ENCODE peak calls at places on chromosomes 6 and 20, in seven cellular contexts. G, A, Q, E, I, J and V are unnamed samples.

GRCh38 chr6:62746161-62746560 is 460.1 kb upstream of the KHDRBS2 start:
- DNase-seq in E (no peak), Q (no peak), A (no peak), G (no peak), I (no peak), J (no peak), V (no peak)

GRCh38 chr6:43702522-43703440 is 15.2 kb upstream of the MRPS18A start:
- DNase-seq in G (peak; percentile 60), I (peak; percentile 89), J (peak; percentile 98), A (peak; percentile 96), Q (peak; percentile 79), E (peak; percentile 52), V (peak; percentile 91)

GRCh38 chr20:7151666-7152065 is 384.2 kb downstream of the BMP2 start:
- DNase-seq in J (no peak), E (no peak), A (no peak), Q (peak; percentile 13), G (no peak), I (peak; percentile 12), V (no peak)

GRCh38 chr6:25692472-25692871 is 40.5 kb downstream of the SCGN start:
- DNase-seq in A (no peak), J (no peak), I (no peak), G (no peak), Q (no peak), E (no peak), V (no peak)

GRCh38 chr6:15322781-15323536 is 77.1 kb downstream of the JARID2 start:
- DNase-seq in A (no peak), Q (peak; percentile 85), G (no peak), I (peak; percentile 66), J (no peak), E (no peak), V (no peak)

GRCh38 chr6:21842875-21843274 is 249.3 kb downstream of the SOX4 start:
- DNase-seq in Q (no peak), J (no peak), I (no peak), E (no peak), A (no peak), G (no peak), V (no peak)

GRCh38 chr6:79864001-79864400 is 83.4 kb downstream of the ELOVL4 start:
- DNase-seq in G (no peak), I (no peak), J (no peak), A (no peak), Q (no peak), E (no peak), V (no peak)

GRCh38 chr20:33789109-33789857 is 21.9 kb upstream of the CHMP4B start:
- DNase-seq in Q (peak; percentile 98), A (peak; percentile 43), J (no peak), I (peak; percentile 92), G (no peak), E (peak; percentile 36), V (peak; percentile 88)

GRCh38 chr6:139800837-139801236 is 426.4 kb upstream of the CITED2 start:
- DNase-seq in G (no peak), I (no peak), J (no peak), A (no peak), Q (no peak), E (peak; percentile 35), V (no peak)

DNA sequence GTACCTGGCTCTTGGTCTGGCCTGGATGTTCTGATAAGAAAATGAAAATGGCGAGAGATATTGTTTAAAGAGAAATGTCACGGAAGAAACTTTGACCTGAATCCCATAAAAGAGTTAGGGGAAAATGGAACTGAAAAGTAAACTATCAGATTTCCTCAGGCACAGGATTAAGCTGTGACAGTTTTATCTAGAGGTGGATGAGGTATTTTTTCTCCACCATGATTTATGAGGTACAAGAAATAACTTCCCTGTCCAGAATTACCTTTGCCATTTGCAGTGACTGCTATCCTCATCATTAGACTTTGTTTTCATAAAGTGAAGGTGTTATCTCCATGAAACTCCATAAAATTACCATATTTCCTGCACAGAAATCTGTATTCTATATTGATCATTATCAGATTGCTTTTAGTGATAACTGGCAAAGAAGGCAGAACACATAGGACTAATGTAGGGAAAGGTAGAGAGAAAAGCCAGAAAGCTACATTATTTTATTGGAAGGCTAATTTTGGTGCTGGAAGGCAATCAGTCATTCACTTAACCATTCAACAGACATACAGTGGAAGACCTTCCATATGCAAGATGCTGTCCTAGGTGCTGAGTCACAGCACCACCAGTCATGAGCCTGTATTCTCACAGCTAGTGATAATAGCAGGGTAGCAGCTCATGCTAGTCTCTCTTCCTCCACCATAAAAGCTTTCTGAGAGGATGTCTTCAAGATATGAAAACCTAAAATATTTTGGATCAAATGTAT is 427.3 kb upstream of the CITED2 start:
- DNase-seq in Q (peak; percentile 43), A (no peak), G (peak; percentile 38), I (peak; percentile 33), E (no peak), J (peak; percentile 38), V (no peak)
- TF ChIP-seq CTCF in Q (no peak), A (no peak), G (no peak), I (no peak), E (no peak), J (no peak), V (no peak)

GRCh38 chr6:20058912-20059311 is 153.4 kb downstream of the MBOAT1 start:
- DNase-seq in Q (no peak), I (no peak), J (no peak), A (no peak), E (no peak), G (peak; percentile 76), V (no peak)
- TF ChIP-seq CTCF in Q (no peak), I (no peak), J (peak; percentile 41), A (no peak), E (no peak), G (peak; percentile 51), V (no peak)

DNA sequence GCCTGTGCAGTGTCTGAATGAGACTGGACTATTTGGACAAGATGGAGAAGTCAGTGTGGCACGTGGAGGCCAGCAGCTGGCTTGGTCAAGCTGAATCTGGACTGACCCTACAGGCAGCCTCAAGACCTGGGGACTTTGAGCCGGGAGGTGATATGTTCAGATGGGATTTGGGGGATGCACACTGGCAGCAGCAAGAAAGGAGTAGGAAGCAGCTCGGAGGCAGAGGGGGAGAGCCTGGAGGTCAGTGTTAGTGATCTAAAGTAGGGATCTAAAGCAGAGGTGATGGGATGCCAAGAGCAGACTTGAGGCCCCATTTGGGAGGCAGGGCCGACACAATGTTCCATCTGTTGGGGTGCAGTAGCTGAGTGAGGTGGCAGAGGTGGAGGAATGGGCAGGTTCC is 2.8 kb downstream of the MAPK13 start:
- DNase-seq in E (no peak), A (no peak), I (no peak), J (no peak), G (no peak), Q (no peak), V (no peak)
- TF ChIP-seq CTCF in E (no peak), A (no peak), I (no peak), J (no peak), G (no peak), Q (no peak), V (no peak)

DNA sequence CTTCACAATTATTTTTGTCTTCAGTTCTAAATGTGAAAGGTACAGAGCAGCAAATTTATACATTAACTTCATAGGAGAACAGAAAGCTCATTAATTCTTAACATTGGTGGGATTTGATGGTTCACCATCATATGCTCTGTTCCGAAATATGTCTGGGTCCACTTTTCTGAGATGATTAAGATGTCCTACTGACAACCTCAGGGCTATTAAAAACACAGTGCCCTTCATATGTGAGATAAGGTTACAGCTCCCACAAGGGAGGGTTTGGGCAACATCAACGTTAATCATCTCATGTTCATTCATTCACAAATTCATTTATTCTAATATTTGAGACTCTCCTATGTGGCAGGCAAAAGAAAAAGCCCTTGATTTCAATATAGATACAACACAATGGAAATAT is 91.2 kb downstream of the ELOVL5 start:
- DNase-seq in E (no peak), Q (no peak), A (no peak), I (no peak), J (no peak), G (no peak), V (no peak)
- TF ChIP-seq CTCF in E (no peak), Q (no peak), A (no peak), I (no peak), J (no peak), G (no peak), V (no peak)

GRCh38 chr20:17969276-17969883 is 562 bp downstream of the MGME1 start:
- DNase-seq in G (peak; percentile 69), I (no peak), J (peak; percentile 57), A (peak; percentile 41), Q (no peak), E (peak; percentile 64), V (no peak)
- TF ChIP-seq CTCF in G (no peak), I (no peak), J (no peak), A (no peak), Q (no peak), E (no peak), V (no peak)

DNA sequence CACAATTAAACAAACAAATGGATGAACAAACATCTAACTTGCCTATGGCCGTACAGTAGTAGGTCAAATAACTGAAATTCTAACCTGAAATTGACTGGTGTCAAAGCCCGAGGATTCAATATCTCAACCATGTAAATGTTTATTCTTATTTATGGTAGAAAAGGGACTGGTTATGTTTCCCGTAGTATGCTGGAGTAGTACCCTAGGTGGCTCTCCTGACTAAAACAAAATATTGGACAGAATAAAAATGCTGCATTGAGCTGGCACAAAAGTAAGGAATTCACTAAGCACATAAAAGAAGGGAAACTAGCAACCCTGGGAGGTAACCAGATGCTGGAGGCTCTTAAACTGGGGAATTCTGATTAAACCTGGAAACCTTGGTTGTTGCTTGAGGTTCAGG is 117.1 kb upstream of the PREP start:
- DNase-seq in E (no peak), I (no peak), G (no peak), A (no peak), Q (peak; percentile 18), J (no peak), V (peak; percentile 9)
- TF ChIP-seq CTCF in E (no peak), I (no peak), G (no peak), A (no peak), Q (no peak), J (no peak), V (no peak)